ENCODE peak calls at places on chromosomes 4 and X, in five cellular contexts. W is HCT116, S is IMR-90, X is tibial nerve, V is PC-9. K is an unnamed sample.

GRCh38 chr4:146981651-146982050 is 36.0 kb upstream of the TTC29 start:
- DNase-seq in W (no peak), S (peak; percentile 1), X (no peak), V (no peak), K (no peak)

GRCh38 chr4:150906987-150907633 is 108.0 kb downstream of the LRBA start:
- DNase-seq in W (no peak), S (no peak), X (no peak), V (no peak), K (peak; percentile 2)

GRCh38 chr4:58192217-58192616 is 1082.0 kb upstream of the IGFBP7 start:
- DNase-seq in W (no peak), S (no peak), X (no peak), V (no peak), K (no peak)

GRCh38 chr4:174037631-174038030 is 245.8 kb downstream of the FBXO8 start:
- DNase-seq in W (no peak), S (no peak), X (no peak), V (no peak), K (no peak)

GRCh38 chrX:11242704-11243103 is 50.5 kb upstream of the AMELX start:
- DNase-seq in W (no peak), S (no peak), X (no peak), V (no peak), K (no peak)

GRCh38 chr4:4256799-4257198 is 8.8 kb upstream of the TMEM128 start:
- DNase-seq in W (no peak), S (no peak), X (no peak), V (no peak), K (no peak)

GRCh38 chr4:2962099-2962455 is 1.1 kb downstream of the NOP14 start:
- DNase-seq in W (no peak), S (no peak), X (no peak), V (no peak), K (no peak)

GRCh38 chr4:56424697-56425514 is 10.5 kb downstream of the PPAT start:
- DNase-seq in W (no peak), S (peak; percentile 45), X (no peak), V (no peak), K (no peak)

GRCh38 chr4:41887821-41888699 is 47.2 kb upstream of the TMEM33 start:
- DNase-seq in W (peak; percentile 34), S (peak; percentile 64), X (no peak), V (no peak), K (no peak)

GRCh38 chr4:40221744-40222143 is 24.9 kb downstream of the RHOH start:
- DNase-seq in W (no peak), S (no peak), X (no peak), V (no peak), K (no peak)

GRCh38 chr4:1309261-1310010 is 19.7 kb downstream of the MAEA start:
- DNase-seq in W (no peak), S (peak; percentile 94), X (peak; percentile 81), V (no peak), K (peak; percentile 88)

GRCh38 chr4:150235795-150236385 is 157.6 kb downstream of the DCLK2 start:
- DNase-seq in W (no peak), S (peak; percentile 42), X (no peak), V (no peak), K (no peak)

GRCh38 chr4:140220053-140220452 is 66.1 kb upstream of the MAML3 start:
- DNase-seq in W (no peak), S (no peak), X (no peak), V (no peak), K (no peak)

GRCh38 chr4:145805490-145805889 is 125.5 kb downstream of the C4orf51 start:
- DNase-seq in W (no peak), S (peak; percentile 21), X (no peak), V (no peak), K (peak; percentile 20)

GRCh38 chr4:68591204-68591603 is 15.1 kb upstream of the UGT2B17 start:
- DNase-seq in W (no peak), S (no peak), X (no peak), V (no peak), K (no peak)

GRCh38 chrX:29530520-29530919 is 684.8 kb upstream of the MAGEB2 start:
- DNase-seq in W (no peak), S (peak; percentile 59), X (no peak), V (no peak), K (no peak)

GRCh38 chr4:1233641-1234277 is 15.2 kb downstream of the CTBP1 start:
- DNase-seq in W (no peak), S (peak; percentile 34), X (no peak), V (no peak), K (no peak)

DNA sequence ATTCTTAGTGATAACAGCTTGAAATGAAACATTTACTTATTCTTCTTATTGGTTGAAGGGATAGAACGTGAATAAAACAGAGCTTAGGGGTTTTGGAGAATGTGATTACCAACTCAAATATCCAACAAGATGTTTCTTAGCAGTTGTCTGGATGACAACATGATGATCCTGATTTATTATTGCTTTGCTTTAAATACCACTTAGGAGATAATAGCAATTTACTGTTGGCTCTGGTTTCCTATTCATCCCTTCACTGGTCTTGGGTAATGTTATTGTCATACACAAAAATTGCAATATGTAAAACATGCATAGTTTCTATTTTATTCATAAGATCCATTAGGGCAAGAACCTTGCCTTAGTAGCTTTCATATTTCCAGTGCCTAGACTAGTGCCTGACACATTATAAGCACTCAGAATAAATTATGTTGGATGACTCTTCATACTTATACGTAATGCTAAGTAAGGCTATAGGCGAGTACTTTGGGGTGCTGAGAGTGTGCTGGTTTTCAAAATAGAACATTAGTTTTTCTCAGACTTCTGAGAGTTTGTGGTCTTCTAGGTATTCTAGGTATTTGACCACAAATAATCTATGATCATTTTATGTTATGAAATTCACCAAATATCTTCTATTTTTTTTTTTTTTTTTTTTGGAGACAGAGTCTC is 58.6 kb upstream of the PGRMC2 start:
- DNase-seq in W (no peak), S (no peak), X (no peak), V (no peak), K (no peak)
- H3K27ac ChIP-seq in W (no peak overlapping the region), S (no peak overlapping the region), X (no peak overlapping the region), V (no peak overlapping the region), K (no peak overlapping the region)

GRCh38 chr4:54090804-54091623 is 8.9 kb upstream of the GSX2 start:
- DNase-seq in W (no peak), S (peak; percentile 33), X (no peak), V (no peak), K (no peak)
- H3K4me3 ChIP-seq in W (peak overlapping the region; percentile 37), S (peak overlapping the region; percentile 49), X (peak overlapping the region; percentile 51), V (peak overlapping the region; percentile 69), K (no peak overlapping the region)

GRCh38 chr4:74148205-74148604 is 9.7 kb upstream of the MTHFD2L start:
- DNase-seq in W (no peak), S (no peak), X (no peak), V (no peak), K (no peak)
- H3K4me1 ChIP-seq in W (no peaks in the 10 kb centered on the region), S (no peaks in the 10 kb centered on the region), X (no peaks in the 10 kb centered on the region), V (no peaks in the 10 kb centered on the region), K (no peaks in the 10 kb centered on the region)

GRCh38 chrX:31329298-31329697 is 257.5 kb upstream of the FTHL17 start:
- DNase-seq in W (no peak), S (peak; percentile 52), X (no peak), V (no peak), K (no peak)
- H3K27ac ChIP-seq in W (no peak overlapping the region), S (no peak overlapping the region), X (no peak overlapping the region), V (no peak overlapping the region), K (no peak overlapping the region)

GRCh38 chr4:115334736-115335411 is 221.5 kb upstream of the NDST4 start:
- DNase-seq in W (no peak), S (no peak), X (no peak), V (no peak), K (no peak)
- H3K4me3 ChIP-seq in W (no peak overlapping the region), S (no peak overlapping the region), X (no peak overlapping the region), V (no peak overlapping the region), K (no peak overlapping the region)